ENCODE peak calls at places on chromosomes 2 and 18, in four cellular contexts. I is CD4-positive, alpha-beta T cell; Q is foreskin fibroblast; E is sigmoid colon. D is an unnamed sample.

GRCh38 chr2:11071207-11071606 is 84.1 kb upstream of the SLC66A3 start:
- DNase-seq in I (no peak), Q (no peak), E (no peak), D (no peak)

GRCh38 chr2:181140414-181140813 is 160.0 kb downstream of the UBE2E3 start:
- DNase-seq in I (no peak), Q (peak; percentile 33), E (no peak), D (no peak)

GRCh38 chr2:52416340-52416739 is 1351.3 kb upstream of the CHAC2 start:
- DNase-seq in I (no peak), Q (no peak), E (no peak), D (no peak)

GRCh38 chr2:239321596-239322413 is 79.0 kb downstream of the HDAC4 start:
- DNase-seq in I (peak; percentile 54), Q (no peak), E (no peak), D (no peak)

GRCh38 chr2:177572236-177572671 is 179.7 kb downstream of the AGPS start:
- DNase-seq in I (no peak), Q (peak; percentile 12), E (no peak), D (no peak)

GRCh38 chr18:58077329-58077728 is 33.3 kb downstream of the NEDD4L start:
- DNase-seq in I (no peak), Q (no peak), E (no peak), D (no peak)

GRCh38 chr2:84956334-84957297 is 14.3 kb upstream of the KCMF1 start:
- DNase-seq in I (no peak), Q (no peak), E (no peak), D (no peak)

GRCh38 chr2:217645891-217646290 is 356.9 kb downstream of the TNS1 start:
- DNase-seq in I (no peak), Q (no peak), E (no peak), D (no peak)

GRCh38 chr2:159637988-159638501 is 21.7 kb upstream of the BAZ2B start:
- DNase-seq in I (no peak), Q (peak; percentile 62), E (no peak), D (no peak)

GRCh38 chr18:45837283-45838070 is 12.0 kb downstream of the SIGLEC15 start:
- DNase-seq in I (no peak), Q (peak; percentile 47), E (no peak), D (no peak)

GRCh38 chr18:76491801-76492668 is 3.0 kb downstream of the ZNF516 start:
- DNase-seq in I (no peak), Q (peak; percentile 36), E (peak; percentile 77), D (peak; percentile 81)

GRCh38 chr18:54873884-54874255 is 45.6 kb downstream of the RAB27B start:
- DNase-seq in I (no peak), Q (no peak), E (no peak), D (no peak)

GRCh38 chr18:45527891-45528290 is 87.4 kb upstream of the SLC14A2 start:
- DNase-seq in I (no peak), Q (no peak), E (no peak), D (no peak)

GRCh38 chr18:774811-775210 is 37.2 kb downstream of the YES1 start:
- DNase-seq in I (no peak), Q (no peak), E (no peak), D (no peak)

GRCh38 chr18:68791801-68792200 is 6.1 kb upstream of the CCDC102B start:
- DNase-seq in I (no peak), Q (peak; percentile 54), E (no peak), D (no peak)

GRCh38 chr2:74498500-74499268 is 719 bp downstream of the LBX2 start:
- DNase-seq in I (no peak), Q (no peak), E (no peak), D (no peak)

GRCh38 chr2:121771976-121772742 is 16.7 kb downstream of the TSN start:
- DNase-seq in I (no peak), Q (peak; percentile 18), E (no peak), D (no peak)

GRCh38 chr2:132733119-132733518 is 63.1 kb upstream of the LYPD1 start:
- DNase-seq in I (no peak), Q (no peak), E (no peak), D (no peak)

GRCh38 chr2:30971291-30972025 is 164.2 kb upstream of the CAPN13 start:
- DNase-seq in I (no peak), Q (peak; percentile 39), E (no peak), D (no peak)

GRCh38 chr18:74515620-74516231 is 18.6 kb upstream of the CNDP1 start:
- DNase-seq in I (no peak), Q (no peak), E (peak; percentile 28), D (no peak)

GRCh38 chr18:61998957-61999356 is 106.2 kb upstream of the RNF152 start:
- DNase-seq in I (no peak), Q (peak; percentile 91), E (no peak), D (no peak)

GRCh38 chr2:223488814-223489213 is 113.3 kb downstream of the SCG2 start:
- DNase-seq in I (no peak), Q (peak; percentile 54), E (no peak), D (no peak)

GRCh38 chr2:177598321-177598922 is 205.8 kb downstream of the AGPS start:
- DNase-seq in I (no peak), Q (peak; percentile 8), E (peak; percentile 77), D (no peak)

GRCh38 chr2:159968282-159968900 is 94.0 kb downstream of the PLA2R1 start:
- DNase-seq in I (no peak), Q (peak; percentile 32), E (no peak), D (no peak)

GRCh38 chr18:48073231-48073930 is 142.9 kb upstream of the SMAD2 start:
- DNase-seq in I (no peak), Q (peak; percentile 3), E (no peak), D (no peak)

GRCh38 chr2:216633616-216634316 is 546 bp downstream of the IGFBP2 start:
- DNase-seq in I (no peak), Q (no peak), E (no peak), D (peak; percentile 91)

GRCh38 chr18:55136864-55137263 is 177.6 kb upstream of the CCDC68 start:
- DNase-seq in I (no peak), Q (peak; percentile 30), E (no peak), D (no peak)

GRCh38 chr2:171522804-171523338 is 597 bp downstream of the CYBRD1 start:
- DNase-seq in I (no peak), Q (peak; percentile 23), E (peak; percentile 73), D (peak; percentile 90)

GRCh38 chr18:62585274-62586147 is 62.7 kb downstream of the ZCCHC2 start:
- DNase-seq in I (no peak), Q (no peak), E (no peak), D (no peak)

GRCh38 chr2:148360662-148361061 is 283.9 kb upstream of the EPC2 start:
- DNase-seq in I (no peak), Q (no peak), E (no peak), D (no peak)

GRCh38 chr2:98479959-98480524 is 35.4 kb downstream of the INPP4A start:
- DNase-seq in I (peak; percentile 51), Q (no peak), E (peak; percentile 84), D (no peak)

GRCh38 chr2:33599175-33599942 is at the start of gene FAM98A:
- DNase-seq in I (peak; percentile 98), Q (peak; percentile 99), E (peak; percentile 99), D (peak; percentile 99)
- TF ChIP-seq CTCF in I (no peak), Q (no peak), E (no peak), D (peak; percentile 61)

GRCh38 chr2:14427982-14428567 is 204.4 kb upstream of the LRATD1 start:
- DNase-seq in I (no peak), Q (peak; percentile 16), E (no peak), D (no peak)
- TF ChIP-seq CTCF in I (no peak), Q (peak; percentile 31), E (no peak), D (peak; percentile 45)

GRCh38 chr18:21131698-21132230 is 20.2 kb upstream of the ROCK1 start:
- DNase-seq in I (no peak), Q (no peak), E (no peak), D (no peak)

GRCh38 chr18:21129586-21130216 is 18.1 kb upstream of the ROCK1 start:
- DNase-seq in I (no peak), Q (peak; percentile 57), E (no peak), D (no peak)

GRCh38 chr18:21132398-21132918 is 20.8 kb upstream of the ROCK1 start:
- DNase-seq in I (no peak), Q (no peak), E (no peak), D (no peak)

DNA sequence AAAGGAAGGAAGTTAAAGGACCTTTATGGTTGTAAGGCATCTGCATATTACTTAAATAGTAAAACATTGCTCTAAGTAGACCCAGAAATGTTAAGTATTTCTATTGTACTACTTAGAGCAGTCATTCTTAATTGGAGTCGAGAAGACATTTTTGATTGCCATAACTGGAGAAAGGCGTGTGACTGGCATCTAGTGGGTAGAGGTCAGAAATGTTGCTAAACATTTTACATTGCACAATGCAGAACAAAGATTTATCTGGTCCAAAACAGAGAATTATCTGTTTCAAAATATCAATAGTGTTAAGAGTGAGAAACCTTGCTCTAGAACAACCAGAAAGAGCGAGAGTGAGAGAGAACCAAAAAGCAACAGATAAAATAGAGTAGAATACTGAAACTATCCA is 23.3 kb upstream of the ROCK1 start:
- DNase-seq in I (peak; percentile 12), Q (peak; percentile 35), E (no peak), D (no peak)
- TF ChIP-seq CTCF in I (peak; percentile 72), Q (no peak), E (no peak), D (peak; percentile 75)

DNA sequence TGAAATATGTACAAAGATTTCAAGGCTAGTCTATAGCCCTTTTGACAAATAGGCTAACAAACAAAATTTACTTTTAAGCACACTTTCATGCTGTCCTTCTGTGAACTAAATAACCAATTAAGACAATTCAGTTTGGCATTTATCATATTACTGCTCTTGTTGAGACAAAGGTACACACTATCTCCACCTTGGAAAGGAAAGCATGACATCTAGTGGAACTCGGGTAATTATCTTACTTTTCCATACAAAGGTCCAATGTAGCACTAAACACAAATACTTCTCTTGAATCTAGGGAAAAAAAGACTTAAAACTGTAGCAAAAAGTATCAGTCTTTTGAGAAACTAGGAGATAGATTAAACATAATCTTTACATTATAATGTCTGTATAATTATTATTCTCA is 125.0 kb upstream of the CD226 start:
- DNase-seq in I (no peak), Q (peak; percentile 6), E (no peak), D (no peak)
- TF ChIP-seq CTCF in I (peak; percentile 43), Q (no peak), E (no peak), D (peak; percentile 84)

D was measured in chondrocyte.